ENCODE peak calls at places on chromosomes 12 and 14, in ten cellular contexts. W, U, K, N, D, H, O, J, V and F are unnamed samples.

GRCh38 chr14:92400579-92401444 is 77.8 kb downstream of the SLC24A4 start:
- DNase-seq in W (peak), U (no peak), K (no peak), N (no peak), D (no peak), H (no peak), O (no peak), J (no peak), V (no peak), F (no peak)

GRCh38 chr12:31019106-31019505 is 54.6 kb upstream of the DDX11 start:
- DNase-seq in W (no peak), U (no peak), K (no peak), N (no peak), D (no peak), H (no peak), O (no peak), J (no peak), V (no peak), F (no peak)

GRCh38 chr14:99982449-99983250 is 82.6 kb upstream of the EVL start:
- DNase-seq in W (peak), U (peak), K (peak), N (no peak), D (no peak), H (peak), O (no peak), J (peak), V (no peak), F (no peak)

GRCh38 chr14:96409701-96410100 is 17.8 kb downstream of the AK7 start:
- DNase-seq in W (no peak), U (peak), K (peak), N (no peak), D (no peak), H (no peak), O (no peak), J (peak), V (no peak), F (no peak)

GRCh38 chr12:66964629-66965028 is 285.8 kb upstream of the GRIP1 start:
- DNase-seq in W (no peak), U (no peak), K (no peak), N (no peak), D (no peak), H (peak), O (no peak), J (peak), V (no peak), F (no peak)

GRCh38 chr12:1911598-1912575 is 6.6 kb downstream of the CACNA2D4 start:
- DNase-seq in W (no peak), U (no peak), K (no peak), N (no peak), D (no peak), H (no peak), O (peak), J (no peak), V (no peak), F (no peak)

GRCh38 chr12:13289644-13290285 is 93.2 kb downstream of the EMP1 start:
- DNase-seq in W (peak), U (no peak), K (no peak), N (no peak), D (no peak), H (no peak), O (no peak), J (no peak), V (no peak), F (no peak)

GRCh38 chr14:25537846-25538455 is 488.0 kb upstream of the STXBP6 start:
- DNase-seq in W (no peak), U (no peak), K (no peak), N (no peak), D (no peak), H (peak), O (no peak), J (no peak), V (no peak), F (no peak)

GRCh38 chr14:92657457-92658142 is 90.8 kb downstream of the LGMN start:
- DNase-seq in W (no peak), U (no peak), K (no peak), N (no peak), D (no peak), H (no peak), O (no peak), J (no peak), V (peak), F (no peak)

GRCh38 chr14:64475585-64476273 is 10.4 kb downstream of the AKAP5 start:
- DNase-seq in W (no peak), U (no peak), K (no peak), N (no peak), D (no peak), H (no peak), O (no peak), J (no peak), V (no peak), F (no peak)

GRCh38 chr12:108832730-108833354 is 24.5 kb downstream of the SSH1 start:
- DNase-seq in W (peak), U (peak), K (no peak), N (no peak), D (no peak), H (peak), O (no peak), J (peak), V (no peak), F (no peak)

GRCh38 chr12:94795520-94795919 is 145.2 kb upstream of the TMCC3 start:
- DNase-seq in W (peak), U (peak), K (peak), N (peak), D (no peak), H (peak), O (peak), J (peak), V (no peak), F (no peak)

GRCh38 chr12:5272061-5272820 is 159.7 kb upstream of the NTF3 start:
- DNase-seq in W (no peak), U (no peak), K (no peak), N (no peak), D (no peak), H (no peak), O (no peak), J (peak), V (no peak), F (no peak)

GRCh38 chr12:39406257-39406656 is 36.7 kb downstream of the KIF21A start:
- DNase-seq in W (no peak), U (no peak), K (no peak), N (no peak), D (no peak), H (no peak), O (no peak), J (no peak), V (no peak), F (no peak)

GRCh38 chr12:131910302-131911110 is 16.1 kb downstream of the ULK1 start:
- DNase-seq in W (no peak), U (no peak), K (no peak), N (no peak), D (no peak), H (no peak), O (no peak), J (no peak), V (no peak), F (no peak)

GRCh38 chr12:28537474-28537873 is 347.2 kb downstream of the CCDC91 start:
- DNase-seq in W (no peak), U (no peak), K (no peak), N (no peak), D (no peak), H (peak), O (no peak), J (no peak), V (no peak), F (no peak)

GRCh38 chr12:39764944-39765560 is 145.4 kb upstream of the ABCD2 start:
- DNase-seq in W (peak), U (peak), K (peak), N (peak), D (no peak), H (peak), O (no peak), J (peak), V (no peak), F (no peak)

GRCh38 chr12:71312767-71313375 is 126.7 kb upstream of the LGR5 start:
- DNase-seq in W (peak), U (peak), K (peak), N (no peak), D (no peak), H (peak), O (no peak), J (peak), V (no peak), F (no peak)

GRCh38 chr14:55901281-55901680 is 216.9 kb upstream of the PELI2 start:
- DNase-seq in W (no peak), U (no peak), K (no peak), N (no peak), D (no peak), H (no peak), O (no peak), J (no peak), V (no peak), F (no peak)

GRCh38 chr14:24315807-24316596 is 4.7 kb downstream of the LTB4R start:
- DNase-seq in W (no peak), U (no peak), K (no peak), N (no peak), D (no peak), H (no peak), O (peak), J (no peak), V (peak), F (peak)

GRCh38 chr12:50261654-50262053 is 21.7 kb downstream of the LIMA1 start:
- DNase-seq in W (no peak), U (no peak), K (no peak), N (no peak), D (no peak), H (peak), O (no peak), J (no peak), V (no peak), F (no peak)

GRCh38 chr12:98575013-98575412 is 18.5 kb upstream of the SLC25A3 start:
- DNase-seq in W (no peak), U (no peak), K (no peak), N (no peak), D (no peak), H (no peak), O (no peak), J (no peak), V (no peak), F (no peak)

GRCh38 chr12:65741662-65742480 is 82.4 kb upstream of the HMGA2 start:
- DNase-seq in W (peak), U (peak), K (no peak), N (no peak), D (no peak), H (peak), O (peak), J (peak), V (no peak), F (no peak)

GRCh38 chr14:33229269-33229924 is 290.7 kb downstream of the NPAS3 start:
- DNase-seq in W (peak), U (no peak), K (no peak), N (no peak), D (no peak), H (peak), O (no peak), J (peak), V (no peak), F (no peak)

GRCh38 chr12:4153343-4153892 is 120.1 kb upstream of the CCND2 start:
- DNase-seq in W (no peak), U (no peak), K (no peak), N (no peak), D (no peak), H (no peak), O (no peak), J (no peak), V (no peak), F (no peak)

DNA sequence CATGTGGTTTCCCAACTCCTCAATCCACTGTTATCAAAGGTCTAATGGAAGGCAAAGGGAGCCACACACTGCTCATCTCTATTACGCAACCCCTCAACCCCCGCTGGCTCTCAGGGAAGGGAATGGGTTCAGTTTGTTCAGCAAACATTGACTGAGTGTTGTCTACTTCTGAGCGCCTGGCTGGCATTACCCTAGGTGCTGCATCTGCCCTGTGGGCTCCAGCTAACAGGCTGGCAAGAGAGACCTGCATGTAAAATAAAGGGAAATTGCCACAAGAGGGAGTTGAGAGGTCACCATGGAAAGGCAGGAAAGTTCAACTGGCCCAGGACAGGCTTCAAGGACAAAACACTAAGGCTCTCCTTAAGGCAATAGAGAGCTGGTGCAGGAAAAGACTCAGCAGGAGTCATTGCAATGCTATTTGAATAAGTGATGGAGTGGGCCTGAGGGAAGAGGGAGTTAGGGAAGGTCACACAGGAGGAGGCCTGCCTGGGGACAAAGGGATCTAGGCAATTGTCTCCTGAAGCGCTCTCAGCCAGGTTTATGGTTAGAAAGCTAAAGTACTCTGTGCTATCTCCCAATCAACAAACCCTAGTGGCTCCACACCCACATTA is 5.5 kb upstream of the ZNF740 start:
- DNase-seq in W (peak), U (no peak), K (no peak), N (no peak), D (no peak), H (no peak), O (no peak), J (no peak), V (no peak), F (no peak)
- TF ChIP-seq CTCF in W (peak), U (no peak), K (peak), N (peak), D (no peak), H (peak), O (no peak), J (peak), V (peak), F (no peak)

GRCh38 chr14:68074765-68075381 is 255.3 kb downstream of the RAD51B start:
- DNase-seq in W (peak), U (no peak), K (no peak), N (no peak), D (no peak), H (peak), O (no peak), J (no peak), V (no peak), F (no peak)
- TF ChIP-seq CTCF in W (no peak), U (no peak), K (no peak), N (no peak), D (no peak), H (peak), O (no peak), J (no peak), V (no peak), F (no peak)

GRCh38 chr12:57724936-57725740 is 13.4 kb downstream of the AGAP2 start:
- DNase-seq in W (no peak), U (no peak), K (no peak), N (no peak), D (no peak), H (no peak), O (no peak), J (no peak), V (no peak), F (no peak)

GRCh38 chr12:57725851-57726150 is 12.7 kb downstream of the AGAP2 start:
- DNase-seq in W (no peak), U (no peak), K (no peak), N (no peak), D (no peak), H (no peak), O (no peak), J (no peak), V (no peak), F (no peak)

GRCh38 chr12:57727758-57728395 is 10.7 kb downstream of the AGAP2 start:
- DNase-seq in W (no peak), U (no peak), K (no peak), N (no peak), D (no peak), H (no peak), O (no peak), J (no peak), V (no peak), F (no peak)

GRCh38 chr12:57726151-57726883 is 12.2 kb downstream of the AGAP2 start:
- DNase-seq in W (peak), U (peak), K (peak), N (peak), D (no peak), H (peak), O (peak), J (peak), V (peak), F (peak)

DNA sequence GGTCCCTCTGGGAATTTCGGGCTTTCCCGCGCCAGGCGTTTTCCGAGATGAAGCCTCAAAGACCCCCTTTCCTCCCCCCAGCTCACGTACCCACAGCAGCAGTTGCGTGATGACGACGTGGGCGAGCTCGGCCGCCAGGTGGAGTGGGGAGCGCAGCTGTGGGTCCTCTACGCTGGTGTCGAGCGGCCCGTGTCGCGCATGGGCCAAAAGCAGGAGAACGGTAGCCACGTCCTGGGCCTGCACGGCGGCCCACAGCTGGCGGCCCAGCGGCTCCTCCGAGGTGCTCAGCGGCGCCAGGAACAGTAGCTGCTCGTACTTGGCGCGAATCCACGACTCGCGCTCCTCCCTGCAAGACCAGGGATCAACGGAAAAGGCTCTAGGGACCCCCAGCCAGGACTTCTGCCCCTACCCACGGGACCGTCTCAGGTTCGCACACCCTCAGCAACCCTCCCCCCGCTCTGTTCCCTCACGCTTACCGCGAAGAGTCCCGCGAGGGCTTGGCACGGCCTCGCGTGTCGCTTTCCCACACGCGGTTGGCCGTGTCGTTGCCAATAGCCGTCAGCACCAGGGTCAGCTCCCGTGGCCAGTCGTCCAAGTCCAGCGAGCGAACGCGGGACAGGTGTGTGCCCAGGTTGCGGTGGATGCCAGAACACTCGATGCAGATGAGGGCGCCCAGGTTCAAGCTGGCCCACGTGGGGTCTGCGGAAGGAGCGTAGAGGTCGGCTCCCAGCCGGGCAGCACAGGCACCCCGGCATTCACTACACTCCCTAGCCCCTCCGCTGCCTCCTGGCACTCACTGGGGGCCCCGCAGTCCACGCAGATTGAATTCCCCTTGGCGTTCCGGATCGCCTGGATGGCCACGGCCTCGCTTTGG is 11.4 kb downstream of the AGAP2 start:
- DNase-seq in W (peak), U (no peak), K (no peak), N (no peak), D (no peak), H (peak), O (peak), J (peak), V (peak), F (no peak)
- TF ChIP-seq CTCF in W (peak), U (no peak), K (no peak), N (peak), D (peak), H (peak), O (peak), J (peak), V (peak), F (no peak)

GRCh38 chr12:32681272-32681671 is 2.2 kb downstream of the DNM1L start:
- DNase-seq in W (no peak), U (no peak), K (no peak), N (no peak), D (no peak), H (no peak), O (no peak), J (no peak), V (no peak), F (no peak)

GRCh38 chr12:32680787-32681186 is 1.7 kb downstream of the DNM1L start:
- DNase-seq in W (no peak), U (no peak), K (no peak), N (no peak), D (no peak), H (no peak), O (no peak), J (no peak), V (no peak), F (no peak)

GRCh38 chr12:32679910-32680217 is 763 bp downstream of the DNM1L start:
- DNase-seq in W (no peak), U (no peak), K (no peak), N (no peak), D (no peak), H (no peak), O (no peak), J (no peak), V (no peak), F (no peak)

GRCh38 chr12:32679091-32679909 is at the start of gene DNM1L:
- DNase-seq in W (peak), U (peak), K (peak), N (peak), D (peak), H (peak), O (peak), J (peak), V (peak), F (peak)
- TF ChIP-seq CTCF in W (no peak), U (no peak), K (peak), N (no peak), D (peak), H (no peak), O (peak), J (no peak), V (no peak), F (peak)

GRCh38 chr14:66606826-66607225 is 98.9 kb downstream of the GPHN start:
- DNase-seq in W (no peak), U (no peak), K (no peak), N (no peak), D (no peak), H (no peak), O (no peak), J (no peak), V (no peak), F (no peak)

GRCh38 chr14:66613344-66613743 is 105.4 kb downstream of the GPHN start:
- DNase-seq in W (no peak), U (no peak), K (no peak), N (no peak), D (no peak), H (no peak), O (no peak), J (no peak), V (no peak), F (no peak)

DNA sequence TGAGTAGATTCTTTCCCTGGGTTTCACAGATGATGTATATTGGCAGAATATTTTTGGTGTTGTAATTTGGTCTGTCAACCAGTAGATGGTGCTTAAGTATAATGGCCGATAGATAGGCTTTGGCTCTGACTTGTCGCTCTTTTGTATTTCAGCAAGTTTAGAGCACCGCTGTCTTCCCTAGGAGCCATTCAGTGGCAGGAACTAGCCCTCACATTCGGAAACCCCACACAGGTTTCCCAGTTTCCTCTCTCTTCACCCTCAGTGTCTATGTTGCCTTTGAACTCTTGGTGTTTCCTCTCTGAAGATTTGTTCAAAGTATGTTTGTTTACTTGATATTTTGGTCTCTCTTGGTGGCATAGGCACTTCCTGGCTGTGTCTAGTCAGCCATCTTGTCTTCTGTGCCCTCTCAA is 102.2 kb downstream of the GPHN start:
- DNase-seq in W (peak), U (no peak), K (peak), N (no peak), D (no peak), H (peak), O (no peak), J (no peak), V (no peak), F (no peak)
- TF ChIP-seq CTCF in W (peak), U (no peak), K (peak), N (peak), D (no peak), H (peak), O (no peak), J (peak), V (no peak), F (no peak)

GRCh38 chr12:54357802-54358619 is 6.3 kb downstream of the GPR84 start:
- DNase-seq in W (peak), U (no peak), K (no peak), N (no peak), D (no peak), H (peak), O (no peak), J (no peak), V (no peak), F (no peak)
- TF ChIP-seq CTCF in W (no peak), U (no peak), K (no peak), N (no peak), D (no peak), H (no peak), O (no peak), J (no peak), V (no peak), F (no peak)

DNA sequence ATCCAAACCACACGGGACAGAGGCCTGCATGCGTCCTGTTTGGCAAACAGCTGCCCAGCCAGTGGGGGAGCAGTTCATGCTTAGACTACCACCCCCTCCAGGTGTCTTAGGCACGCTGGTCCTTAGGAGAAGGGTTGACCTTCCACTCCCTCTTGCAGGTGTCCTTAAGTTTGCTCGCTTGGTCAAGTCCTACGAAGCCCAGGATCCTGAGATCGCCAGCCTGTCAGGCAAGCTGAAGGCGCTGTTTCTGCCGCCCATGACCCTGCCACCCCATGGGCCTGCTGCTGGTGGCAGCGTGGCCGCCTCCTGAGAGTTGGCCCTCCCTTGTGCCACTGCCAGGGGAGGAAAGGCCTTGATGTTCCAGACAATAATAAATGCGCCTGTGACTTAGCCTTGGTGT is 1.8 kb downstream of the C12orf57 start:
- DNase-seq in W (no peak), U (no peak), K (no peak), N (no peak), D (no peak), H (no peak), O (no peak), J (no peak), V (no peak), F (no peak)
- TF ChIP-seq CTCF in W (no peak), U (no peak), K (peak), N (no peak), D (no peak), H (no peak), O (no peak), J (no peak), V (no peak), F (no peak)